ENCODE peak calls at places on chromosome 4, in five cellular contexts. E is HepG2, H is K562, A is A549, U is endothelial cell of umbilical vein. P is an unnamed sample.

GRCh38 chr4:173494013-173494970 is 35.7 kb downstream of the HAND2 start:
- DNase-seq in E (peak), H (peak), A (peak), U (peak), P (peak)

GRCh38 chr4:5888222-5888701 is 4.6 kb downstream of the CRMP1 start:
- DNase-seq in E (no peak), H (no peak), A (no peak), U (no peak), P (peak)

GRCh38 chr4:48642421-48643144 is 137.5 kb downstream of the FRYL start:
- DNase-seq in E (no peak), H (no peak), A (no peak), U (peak), P (no peak)

GRCh38 chr4:96352051-96352517 is 512.2 kb downstream of the PDHA2 start:
- DNase-seq in E (peak), H (no peak), A (no peak), U (peak), P (peak)

GRCh38 chr4:26717332-26717731 is 133.4 kb downstream of the TBC1D19 start:
- DNase-seq in E (no peak), H (no peak), A (no peak), U (peak), P (no peak)

GRCh38 chr4:98970386-98970785 is 25.1 kb upstream of the METAP1 start:
- DNase-seq in E (no peak), H (no peak), A (no peak), U (no peak), P (no peak)

GRCh38 chr4:61532324-61532723 is 332.2 kb downstream of the ADGRL3 start:
- DNase-seq in E (no peak), H (no peak), A (no peak), U (no peak), P (no peak)

GRCh38 chr4:152294331-152294730 is 241.6 kb downstream of the FBXW7 start:
- DNase-seq in E (no peak), H (no peak), A (no peak), U (no peak), P (no peak)

DNA sequence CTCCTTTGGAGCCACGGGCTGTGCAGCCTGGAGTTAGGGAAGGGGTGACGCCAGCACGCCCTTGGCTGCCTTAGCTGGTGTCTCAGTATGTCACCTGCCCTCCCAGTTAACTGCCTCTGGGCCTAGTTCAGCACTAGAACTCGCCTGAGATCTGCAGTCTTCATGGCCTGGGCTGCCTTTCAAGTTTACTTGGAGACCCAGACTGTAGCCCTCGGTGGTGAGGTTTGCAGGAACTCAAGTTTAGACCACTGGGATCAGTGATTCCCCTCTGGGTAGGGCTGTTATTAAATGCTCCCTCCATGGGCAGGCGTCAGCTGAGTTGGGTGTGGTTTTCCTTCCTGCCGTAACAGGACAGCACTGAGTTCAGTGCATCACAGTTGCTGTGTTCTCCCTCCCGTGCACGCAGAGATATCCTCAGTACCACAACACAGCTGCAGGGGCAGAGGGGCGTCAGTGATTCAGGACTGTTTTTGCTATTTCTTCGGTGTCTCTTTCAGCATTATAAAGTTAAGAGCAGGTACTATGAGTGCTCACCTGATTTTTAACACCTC is 30.5 kb downstream of the PLAC8 start:
- DNase-seq in E (no peak), H (no peak), A (no peak), U (peak), P (no peak)
- TF ChIP-seq JUN in E (no peak), H (no peak), A (no peak), U (no peak), P (no peak)

GRCh38 chr4:42656986-42657792 is at the start of gene ATP8A1:
- DNase-seq in E (peak), H (peak), A (peak), U (peak), P (peak)
- TF ChIP-seq POLR2A in E (peak), H (peak), A (peak), U (peak), P (peak)

DNA sequence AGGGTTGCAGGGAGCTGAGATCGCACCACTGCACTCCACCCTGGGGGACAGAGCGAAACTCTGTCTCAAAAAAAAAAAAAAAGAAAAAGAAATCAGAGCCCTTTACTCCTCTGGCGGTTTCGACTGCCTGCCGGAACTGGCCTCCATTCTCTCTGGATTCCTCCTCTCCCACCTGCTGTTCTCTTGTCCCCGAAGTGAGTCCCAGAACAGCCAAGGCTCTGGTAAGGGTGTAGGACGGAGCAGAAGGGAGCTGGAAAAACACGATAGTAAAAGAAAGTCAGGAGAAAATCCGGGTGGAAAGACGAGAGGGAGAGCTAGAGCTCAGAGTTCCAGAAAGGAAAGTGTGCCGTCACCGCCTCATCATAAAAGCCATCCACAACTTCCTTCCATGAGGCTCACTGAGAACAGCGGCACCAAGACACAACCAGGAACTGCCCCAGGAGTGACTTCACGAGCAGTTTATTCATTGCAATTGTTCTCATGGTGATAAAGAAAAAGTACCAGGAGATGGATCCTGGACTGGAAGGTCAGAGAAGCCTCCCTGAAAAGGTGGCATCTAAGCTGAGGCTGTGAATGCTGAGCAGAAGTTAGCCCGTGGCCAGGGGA is 12.3 kb downstream of the TLR3 start:
- DNase-seq in E (no peak), H (no peak), A (no peak), U (peak), P (peak)
- H3K27ac ChIP-seq in E (no peak), H (no peak), A (no peak), U (no peak), P (peak)

GRCh38 chr4:85732124-85732523 is 257.2 kb downstream of the ARHGAP24 start:
- DNase-seq in E (no peak), H (no peak), A (no peak), U (peak), P (no peak)
- TF ChIP-seq JUN in E (no peak), H (no peak), A (no peak), U (no peak), P (no peak)

GRCh38 chr4:6909113-6909969 is at the start of gene TBC1D14:
- DNase-seq in E (peak), H (peak), A (peak), U (peak), P (no peak)

GRCh38 chr4:6912412-6912811 is 2.8 kb downstream of the TBC1D14 start:
- DNase-seq in E (no peak), H (no peak), A (no peak), U (no peak), P (no peak)

GRCh38 chr4:6910340-6910959 is 824 bp downstream of the TBC1D14 start:
- DNase-seq in E (no peak), H (peak), A (peak), U (no peak), P (no peak)

GRCh38 chr4:6909970-6910339 is 329 bp downstream of the TBC1D14 start:
- DNase-seq in E (no peak), H (no peak), A (peak), U (no peak), P (no peak)

DNA sequence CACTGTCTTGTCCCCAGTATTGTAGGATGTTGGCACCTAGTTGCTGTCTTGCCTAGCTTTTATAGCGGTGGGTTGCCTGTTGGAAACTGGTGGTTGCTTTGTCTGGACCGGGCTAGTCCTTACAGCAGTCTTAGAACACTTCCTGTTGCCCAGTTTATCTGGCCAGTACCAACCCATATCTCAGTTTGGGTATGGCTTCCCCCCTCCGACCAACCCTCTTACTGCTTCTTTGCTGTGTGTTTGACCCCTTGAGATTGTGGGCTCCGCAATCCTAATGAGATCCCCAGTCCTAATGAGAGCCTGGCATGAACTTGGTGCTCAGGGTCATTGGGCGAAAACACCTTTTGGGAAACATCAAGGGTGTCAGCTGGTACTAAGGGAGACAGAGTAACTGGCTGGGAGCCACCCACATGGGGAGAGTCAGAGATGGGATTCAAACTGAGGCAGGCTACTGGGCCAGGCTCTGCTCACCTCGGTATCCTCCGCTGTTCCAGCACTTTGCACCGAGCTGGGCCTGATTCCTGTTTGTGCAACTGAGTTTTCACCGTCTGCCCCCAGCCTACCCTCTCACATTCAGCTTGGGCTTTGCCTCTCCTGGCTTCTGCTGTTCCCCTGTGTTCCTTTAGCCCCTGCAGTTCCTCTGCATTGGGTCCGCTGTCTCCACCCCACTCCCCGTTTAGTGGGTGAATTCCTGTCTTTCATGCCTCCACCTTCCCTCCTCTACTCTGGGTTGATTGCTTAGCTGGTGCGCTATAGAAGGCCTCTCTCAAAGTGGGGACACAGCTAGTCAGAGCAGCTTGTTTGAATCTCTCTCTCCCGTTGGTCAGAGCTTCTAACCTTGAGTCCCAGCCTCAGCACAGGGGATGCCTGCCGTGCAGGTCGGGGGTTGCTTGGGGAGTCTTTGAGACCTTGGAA is 1.6 kb downstream of the TBC1D14 start:
- DNase-seq in E (no peak), H (no peak), A (no peak), U (no peak), P (no peak)
- TF ChIP-seq POLR2A in E (no peak), H (no peak), A (no peak), U (no peak), P (no peak)